ENCODE peak calls at places on chromosomes 6 and 20, in six cellular contexts. J, Q, Z, B, F and O are unnamed samples.

GRCh38 chr20:45343867-45344721 is 4.1 kb downstream of the SDC4 start:
- DNase-seq in J (no peak), Q (no peak), Z (peak; percentile 97), B (no peak), F (peak; percentile 68), O (no peak)

GRCh38 chr6:122754191-122754731 is 25.3 kb upstream of the FABP7 start:
- DNase-seq in J (no peak), Q (no peak), Z (no peak), B (no peak), F (no peak), O (no peak)

GRCh38 chr20:19889011-19889953 is 127.9 kb upstream of the NAA20 start:
- DNase-seq in J (no peak), Q (no peak), Z (no peak), B (no peak), F (no peak), O (no peak)

GRCh38 chr6:55866110-55866509 is 9.3 kb downstream of the BMP5 start:
- DNase-seq in J (no peak), Q (no peak), Z (no peak), B (no peak), F (no peak), O (no peak)

GRCh38 chr6:7243188-7243942 is 69.6 kb downstream of the SSR1 start:
- DNase-seq in J (peak; percentile 53), Q (no peak), Z (peak; percentile 70), B (no peak), F (peak; percentile 84), O (no peak)

GRCh38 chr6:31898200-31899011 is 908 bp upstream of the EHMT2 start:
- DNase-seq in J (no peak), Q (no peak), Z (peak; percentile 63), B (no peak), F (peak; percentile 51), O (no peak)

GRCh38 chr6:43061861-43062260 is 2.4 kb downstream of the KLC4 start:
- DNase-seq in J (no peak), Q (no peak), Z (no peak), B (no peak), F (no peak), O (no peak)

GRCh38 chr6:163941471-163941980 is 527.0 kb downstream of the QKI start:
- DNase-seq in J (no peak), Q (no peak), Z (no peak), B (no peak), F (no peak), O (no peak)

GRCh38 chr6:7726416-7727149 is 684 bp downstream of the BMP6 start:
- DNase-seq in J (peak; percentile 37), Q (no peak), Z (no peak), B (no peak), F (no peak), O (peak; percentile 42)

GRCh38 chr20:58235010-58235409 is 6.6 kb upstream of the ANKRD60 start:
- DNase-seq in J (no peak), Q (no peak), Z (no peak), B (no peak), F (no peak), O (no peak)

GRCh38 chr6:22062807-22063408 is 233.9 kb downstream of the PRL start:
- DNase-seq in J (no peak), Q (peak; percentile 69), Z (no peak), B (no peak), F (no peak), O (no peak)

GRCh38 chr20:45798935-45799642 is 7.3 kb downstream of the DNTTIP1 start:
- DNase-seq in J (peak; percentile 58), Q (no peak), Z (peak; percentile 61), B (peak; percentile 36), F (peak; percentile 75), O (peak; percentile 43)

GRCh38 chr6:35419431-35419830 is 32.7 kb upstream of the FANCE start:
- DNase-seq in J (no peak), Q (no peak), Z (peak; percentile 50), B (no peak), F (peak; percentile 36), O (no peak)

GRCh38 chr6:33610057-33610456 is 11.1 kb upstream of the ITPR3 start:
- DNase-seq in J (no peak), Q (no peak), Z (no peak), B (no peak), F (no peak), O (no peak)

GRCh38 chr6:42742116-42742894 is 3.6 kb downstream of the TBCC start:
- DNase-seq in J (no peak), Q (no peak), Z (no peak), B (no peak), F (no peak), O (no peak)

GRCh38 chr6:132132420-132132819 is 181.2 kb upstream of the CCN2 start:
- DNase-seq in J (no peak), Q (no peak), Z (no peak), B (no peak), F (no peak), O (no peak)

GRCh38 chr6:156686940-156687874 is 90.0 kb upstream of the ARID1B start:
- DNase-seq in J (peak; percentile 76), Q (no peak), Z (peak; percentile 40), B (no peak), F (peak; percentile 97), O (peak; percentile 84)

GRCh38 chr20:37316116-37316774 is 26.8 kb downstream of the MANBAL start:
- DNase-seq in J (peak; percentile 63), Q (no peak), Z (no peak), B (no peak), F (no peak), O (peak; percentile 61)

DNA sequence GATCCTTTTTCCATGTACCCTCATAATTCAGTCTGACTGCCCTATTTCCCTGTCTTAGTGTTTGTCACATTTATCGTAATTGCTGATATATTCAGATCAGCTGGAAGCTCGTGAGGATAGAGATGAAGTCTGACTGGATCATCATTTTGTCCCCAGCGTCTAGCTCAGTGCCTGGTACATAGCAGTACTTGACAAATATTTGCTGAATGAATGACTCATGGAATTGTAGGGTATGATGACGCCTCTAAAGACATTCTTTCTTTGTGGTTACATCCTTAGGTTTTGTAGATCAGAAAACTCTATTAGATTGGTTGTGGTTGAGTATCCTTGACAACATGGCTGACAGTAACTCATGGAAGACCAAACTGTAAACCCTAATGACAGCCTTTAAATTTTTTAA is 68.9 kb downstream of the MTHFD1L start:
- DNase-seq in J (no peak), Q (no peak), Z (peak; percentile 7), B (no peak), F (no peak), O (no peak)
- TF ChIP-seq TAF1 in J (no peak), Q (no peak), Z (no peak), B (no peak), F (no peak), O (no peak)

GRCh38 chr20:64049060-64049886 is at the start of gene SOX18:
- DNase-seq in J (no peak), Q (no peak), Z (no peak), B (no peak), F (peak; percentile 90), O (no peak)
- TF ChIP-seq POLR2AphosphoS5 in J (no peak), Q (no peak), Z (peak; percentile 59), B (no peak), F (no peak), O (no peak)

GRCh38 chr6:72522735-72523141 is 99.1 kb upstream of the KCNQ5 start:
- DNase-seq in J (no peak), Q (no peak), Z (peak; percentile 9), B (peak; percentile 36), F (peak; percentile 42), O (no peak)

GRCh38 chr6:72521684-72522083 is 100.2 kb upstream of the KCNQ5 start:
- DNase-seq in J (no peak), Q (no peak), Z (no peak), B (no peak), F (no peak), O (no peak)

GRCh38 chr6:72524011-72524645 is 97.7 kb upstream of the KCNQ5 start:
- DNase-seq in J (no peak), Q (no peak), Z (no peak), B (no peak), F (no peak), O (no peak)

GRCh38 chr6:72530152-72530551 is 91.7 kb upstream of the KCNQ5 start:
- DNase-seq in J (no peak), Q (no peak), Z (no peak), B (no peak), F (no peak), O (no peak)

GRCh38 chr6:72525821-72526550 is 95.9 kb upstream of the KCNQ5 start:
- DNase-seq in J (no peak), Q (no peak), Z (no peak), B (no peak), F (no peak), O (no peak)
- TF ChIP-seq POLR2A in J (no peak), Q (no peak), Z (no peak), B (no peak), F (no peak), O (no peak)

GRCh38 chr20:52150440-52151258 is 40.9 kb downstream of the ZFP64 start:
- DNase-seq in J (no peak), Q (peak; percentile 24), Z (peak; percentile 58), B (no peak), F (peak; percentile 37), O (no peak)
- TF ChIP-seq TAF1 in J (no peak), Q (no peak), Z (no peak), B (no peak), F (no peak), O (no peak)

DNA sequence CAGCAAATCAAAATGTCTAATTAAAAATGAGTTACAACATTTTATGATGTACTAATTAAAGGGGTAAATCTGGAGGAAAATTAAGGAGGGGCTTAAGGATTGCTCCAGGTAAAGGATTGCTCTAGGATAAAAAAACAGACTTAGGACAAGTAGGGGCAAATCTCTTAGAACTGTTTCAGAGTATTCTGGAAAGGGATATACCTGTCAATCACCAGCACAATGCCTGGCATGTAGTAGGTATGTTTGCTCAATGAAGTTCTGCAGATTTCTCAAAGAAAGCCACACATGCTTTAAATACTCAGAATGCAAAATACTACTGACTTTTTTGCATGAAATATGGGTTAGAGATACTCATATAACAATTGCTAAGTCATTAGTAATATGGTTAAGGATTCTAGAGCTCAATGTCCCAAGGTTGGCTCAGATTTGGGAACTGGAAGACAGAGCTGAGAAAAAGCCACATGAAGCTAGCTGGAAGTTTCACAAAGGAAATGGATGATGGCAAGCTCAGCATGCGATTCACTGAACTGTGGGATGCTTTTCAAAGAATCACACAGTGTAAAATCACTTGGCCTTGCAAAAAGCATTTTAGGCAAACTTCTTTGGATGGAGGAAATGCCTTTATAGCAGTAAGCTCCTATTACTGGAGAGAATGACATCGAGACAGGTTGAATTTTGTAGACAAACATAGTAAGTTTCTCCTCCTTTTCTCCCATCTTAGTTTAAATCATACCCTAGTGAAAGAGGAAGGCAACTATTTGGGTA is 72.8 kb downstream of the MAP3K5 start:
- DNase-seq in J (no peak), Q (peak; percentile 90), Z (no peak), B (no peak), F (no peak), O (no peak)
- TF ChIP-seq POLR2AphosphoS5 in J (peak; percentile 42), Q (no peak), Z (no peak), B (no peak), F (no peak), O (no peak)